ENCODE peak calls at places on chromosomes 12 and 14, in ten cellular contexts. One of them, this sample, is unnamed.

GRCh38 chr12:39157696-39158342 is 252.4 kb upstream of the CPNE8 start:
- DNase-seq in omental fat pad: no peak
- DNase-seq in K562: no peak
- DNase-seq in astrocyte of the cerebellum: no peak
- DNase-seq in ascending aorta: no peak
- DNase-seq in GM10248: no peak
- DNase-seq in fibroblast of lung: no peak
- DNase-seq in tibial nerve: no peak
- DNase-seq in B cell: no peak
- DNase-seq in lower leg skin: no peak
- DNase-seq in this sample: no peak

GRCh38 chr12:15268927-15269552 is 47.8 kb upstream of the RERG start:
- DNase-seq in omental fat pad: no peak
- DNase-seq in K562: peak
- DNase-seq in astrocyte of the cerebellum: peak
- DNase-seq in ascending aorta: no peak
- DNase-seq in GM10248: peak
- DNase-seq in fibroblast of lung: peak
- DNase-seq in tibial nerve: no peak
- DNase-seq in B cell: peak
- DNase-seq in lower leg skin: no peak
- DNase-seq in this sample: no peak

GRCh38 chr12:123532021-123532420 is 1.5 kb downstream of the RILPL1 start:
- DNase-seq in omental fat pad: no peak
- DNase-seq in K562: peak
- DNase-seq in astrocyte of the cerebellum: peak
- DNase-seq in ascending aorta: no peak
- DNase-seq in GM10248: peak
- DNase-seq in fibroblast of lung: no peak
- DNase-seq in tibial nerve: no peak
- DNase-seq in B cell: peak
- DNase-seq in lower leg skin: no peak
- DNase-seq in this sample: no peak

GRCh38 chr12:67517181-67517887 is 131.2 kb upstream of the DYRK2 start:
- DNase-seq in omental fat pad: peak
- DNase-seq in K562: peak
- DNase-seq in astrocyte of the cerebellum: peak
- DNase-seq in ascending aorta: no peak
- DNase-seq in GM10248: no peak
- DNase-seq in fibroblast of lung: peak
- DNase-seq in tibial nerve: peak
- DNase-seq in B cell: no peak
- DNase-seq in lower leg skin: no peak
- DNase-seq in this sample: no peak

GRCh38 chr12:126869644-126870043 is 1397.3 kb upstream of the TMEM132C start:
- DNase-seq in omental fat pad: no peak
- DNase-seq in K562: peak
- DNase-seq in astrocyte of the cerebellum: no peak
- DNase-seq in ascending aorta: no peak
- DNase-seq in GM10248: no peak
- DNase-seq in fibroblast of lung: no peak
- DNase-seq in tibial nerve: no peak
- DNase-seq in B cell: no peak
- DNase-seq in lower leg skin: no peak
- DNase-seq in this sample: no peak

GRCh38 chr14:22542360-22542759 is 46.7 kb downstream of the DAD1 start:
- DNase-seq in omental fat pad: no peak
- DNase-seq in K562: no peak
- DNase-seq in astrocyte of the cerebellum: no peak
- DNase-seq in ascending aorta: no peak
- DNase-seq in GM10248: no peak
- DNase-seq in fibroblast of lung: no peak
- DNase-seq in tibial nerve: no peak
- DNase-seq in B cell: no peak
- DNase-seq in lower leg skin: no peak
- DNase-seq in this sample: no peak

GRCh38 chr14:61331992-61332657 is 10.7 kb downstream of the PRKCH start:
- DNase-seq in omental fat pad: no peak
- DNase-seq in K562: no peak
- DNase-seq in astrocyte of the cerebellum: no peak
- DNase-seq in ascending aorta: no peak
- DNase-seq in GM10248: no peak
- DNase-seq in fibroblast of lung: no peak
- DNase-seq in tibial nerve: no peak
- DNase-seq in B cell: no peak
- DNase-seq in lower leg skin: no peak
- DNase-seq in this sample: no peak

GRCh38 chr12:102034346-102034745 is 27.4 kb downstream of the WASHC3 start:
- DNase-seq in omental fat pad: no peak
- DNase-seq in K562: no peak
- DNase-seq in astrocyte of the cerebellum: peak
- DNase-seq in ascending aorta: no peak
- DNase-seq in GM10248: no peak
- DNase-seq in fibroblast of lung: no peak
- DNase-seq in tibial nerve: no peak
- DNase-seq in B cell: no peak
- DNase-seq in lower leg skin: no peak
- DNase-seq in this sample: no peak

GRCh38 chr14:20334017-20334416 is 938 bp upstream of the CCNB1IP1 start:
- DNase-seq in omental fat pad: no peak
- DNase-seq in K562: no peak
- DNase-seq in astrocyte of the cerebellum: no peak
- DNase-seq in ascending aorta: no peak
- DNase-seq in GM10248: no peak
- DNase-seq in fibroblast of lung: no peak
- DNase-seq in tibial nerve: no peak
- DNase-seq in B cell: no peak
- DNase-seq in lower leg skin: no peak
- DNase-seq in this sample: no peak

GRCh38 chr14:35854696-35855270 is 28.6 kb downstream of the BRMS1L start:
- DNase-seq in omental fat pad: no peak
- DNase-seq in K562: no peak
- DNase-seq in astrocyte of the cerebellum: no peak
- DNase-seq in ascending aorta: no peak
- DNase-seq in GM10248: no peak
- DNase-seq in fibroblast of lung: no peak
- DNase-seq in tibial nerve: no peak
- DNase-seq in B cell: no peak
- DNase-seq in lower leg skin: no peak
- DNase-seq in this sample: no peak

GRCh38 chr12:50609292-50609874 is 104.6 kb downstream of the DIP2B start:
- DNase-seq in omental fat pad: no peak
- DNase-seq in K562: no peak
- DNase-seq in astrocyte of the cerebellum: no peak
- DNase-seq in ascending aorta: no peak
- DNase-seq in GM10248: no peak
- DNase-seq in fibroblast of lung: no peak
- DNase-seq in tibial nerve: no peak
- DNase-seq in B cell: no peak
- DNase-seq in lower leg skin: no peak
- DNase-seq in this sample: no peak

GRCh38 chr12:124259168-124260066 is 35.5 kb upstream of the RFLNA start:
- DNase-seq in omental fat pad: no peak
- DNase-seq in K562: peak
- DNase-seq in astrocyte of the cerebellum: no peak
- DNase-seq in ascending aorta: no peak
- DNase-seq in GM10248: no peak
- DNase-seq in fibroblast of lung: peak
- DNase-seq in tibial nerve: no peak
- DNase-seq in B cell: no peak
- DNase-seq in lower leg skin: no peak
- DNase-seq in this sample: no peak

GRCh38 chr14:93430319-93430801 is 379 bp upstream of the UNC79 start:
- DNase-seq in omental fat pad: no peak
- DNase-seq in K562: no peak
- DNase-seq in astrocyte of the cerebellum: no peak
- DNase-seq in ascending aorta: no peak
- DNase-seq in GM10248: no peak
- DNase-seq in fibroblast of lung: no peak
- DNase-seq in tibial nerve: no peak
- DNase-seq in B cell: no peak
- DNase-seq in lower leg skin: no peak
- DNase-seq in this sample: no peak

GRCh38 chr14:52703225-52703624 is 3.8 kb upstream of the PSMC6 start:
- DNase-seq in omental fat pad: no peak
- DNase-seq in K562: no peak
- DNase-seq in astrocyte of the cerebellum: peak
- DNase-seq in ascending aorta: no peak
- DNase-seq in GM10248: no peak
- DNase-seq in fibroblast of lung: peak
- DNase-seq in tibial nerve: no peak
- DNase-seq in B cell: no peak
- DNase-seq in lower leg skin: no peak
- DNase-seq in this sample: peak

GRCh38 chr14:25010471-25010870 is 39.5 kb downstream of the STXBP6 start:
- DNase-seq in omental fat pad: no peak
- DNase-seq in K562: no peak
- DNase-seq in astrocyte of the cerebellum: no peak
- DNase-seq in ascending aorta: no peak
- DNase-seq in GM10248: no peak
- DNase-seq in fibroblast of lung: no peak
- DNase-seq in tibial nerve: no peak
- DNase-seq in B cell: no peak
- DNase-seq in lower leg skin: no peak
- DNase-seq in this sample: no peak

DNA sequence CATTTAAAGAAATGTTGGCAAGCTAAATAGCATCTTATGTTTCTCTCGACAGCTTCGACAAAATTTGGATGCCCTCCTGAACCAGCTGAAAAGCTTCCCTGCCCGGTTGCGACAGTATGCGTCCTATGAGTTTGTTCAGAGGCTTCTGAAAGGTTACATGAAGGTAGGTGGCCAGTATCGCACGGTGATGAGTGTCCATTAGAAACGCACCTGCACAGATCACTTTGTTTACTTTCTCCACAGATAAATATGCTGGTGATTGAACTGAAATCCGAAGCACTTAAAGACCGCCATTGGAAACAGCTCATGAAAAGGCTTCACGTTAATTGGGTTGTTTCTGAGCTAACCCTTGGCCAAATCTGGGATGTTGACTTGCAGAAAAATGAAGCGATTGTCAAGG is 36.5 kb downstream of the DYNC1H1 start:
- DNase-seq in omental fat pad: no peak
- DNase-seq in K562: no peak
- DNase-seq in astrocyte of the cerebellum: no peak
- DNase-seq in ascending aorta: no peak
- DNase-seq in GM10248: no peak
- DNase-seq in fibroblast of lung: no peak
- DNase-seq in tibial nerve: no peak
- DNase-seq in B cell: no peak
- DNase-seq in lower leg skin: no peak
- DNase-seq in this sample: no peak
- TF ChIP-seq CTCF in omental fat pad: no peak
- TF ChIP-seq CTCF in K562: no peak
- TF ChIP-seq CTCF in astrocyte of the cerebellum: no peak
- TF ChIP-seq CTCF in ascending aorta: no peak
- TF ChIP-seq CTCF in GM10248: no peak
- TF ChIP-seq CTCF in fibroblast of lung: no peak
- TF ChIP-seq CTCF in tibial nerve: no peak
- TF ChIP-seq CTCF in B cell: no peak
- TF ChIP-seq CTCF in lower leg skin: no peak
- TF ChIP-seq CTCF in this sample: no peak

DNA sequence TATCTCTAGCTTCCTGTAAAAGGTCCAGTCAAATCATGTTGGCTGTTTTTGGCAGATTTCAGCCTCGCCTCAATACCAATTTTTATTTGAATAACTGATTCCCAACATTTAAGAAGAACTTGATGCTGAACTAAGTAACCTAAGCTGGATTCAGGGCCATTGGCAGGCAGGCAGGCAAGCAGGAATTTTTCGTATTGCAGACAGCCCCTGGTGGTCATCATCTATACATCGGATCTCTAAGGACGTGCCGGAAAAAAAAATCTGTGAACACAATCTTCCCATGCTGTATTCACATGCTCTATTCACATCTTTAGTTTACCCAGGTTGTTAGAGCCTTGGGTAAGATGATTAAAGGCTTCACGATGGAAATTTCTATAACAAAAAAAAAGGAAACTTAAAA is 7.0 kb downstream of the VCPKMT start:
- DNase-seq in omental fat pad: no peak
- DNase-seq in K562: no peak
- DNase-seq in astrocyte of the cerebellum: peak
- DNase-seq in ascending aorta: no peak
- DNase-seq in GM10248: no peak
- DNase-seq in fibroblast of lung: peak
- DNase-seq in tibial nerve: no peak
- DNase-seq in B cell: no peak
- DNase-seq in lower leg skin: no peak
- DNase-seq in this sample: no peak
- TF ChIP-seq CTCF in omental fat pad: no peak
- TF ChIP-seq CTCF in K562: no peak
- TF ChIP-seq CTCF in astrocyte of the cerebellum: peak
- TF ChIP-seq CTCF in ascending aorta: no peak
- TF ChIP-seq CTCF in GM10248: no peak
- TF ChIP-seq CTCF in fibroblast of lung: no peak
- TF ChIP-seq CTCF in tibial nerve: no peak
- TF ChIP-seq CTCF in B cell: no peak
- TF ChIP-seq CTCF in lower leg skin: no peak
- TF ChIP-seq CTCF in this sample: peak

DNA sequence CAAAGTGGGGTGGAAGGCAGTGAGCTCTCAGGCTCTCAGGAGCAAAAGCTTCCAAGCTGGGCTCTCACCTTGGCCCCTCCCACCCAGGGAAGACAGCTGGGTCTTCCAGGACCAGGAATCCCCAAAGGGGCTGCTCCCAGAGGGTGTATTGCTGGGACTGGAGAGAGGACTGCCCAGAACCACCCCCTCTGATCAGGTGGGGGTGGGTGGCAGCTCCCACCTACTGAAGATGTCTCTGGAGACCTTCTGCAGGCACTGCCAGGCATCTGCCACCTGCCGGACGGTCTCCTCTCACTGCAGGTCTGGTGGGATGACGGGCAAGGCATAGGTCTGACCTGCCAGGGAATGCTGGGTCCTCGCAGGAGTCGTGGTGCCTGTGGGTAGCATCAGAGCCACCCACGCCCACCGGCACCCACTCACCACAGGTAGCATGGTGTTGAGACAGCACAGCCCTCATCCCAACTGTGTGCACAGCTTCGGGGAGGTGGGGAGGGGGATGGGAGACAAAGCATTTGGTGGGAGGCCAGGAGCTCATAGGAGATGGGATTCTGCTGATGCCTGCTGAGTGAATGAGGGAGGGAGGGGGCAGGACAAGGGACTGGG is 103.2 kb downstream of the SINHCAF start:
- DNase-seq in omental fat pad: no peak
- DNase-seq in K562: no peak
- DNase-seq in astrocyte of the cerebellum: no peak
- DNase-seq in ascending aorta: no peak
- DNase-seq in GM10248: peak
- DNase-seq in fibroblast of lung: no peak
- DNase-seq in tibial nerve: no peak
- DNase-seq in B cell: no peak
- DNase-seq in lower leg skin: no peak
- DNase-seq in this sample: no peak
- TF ChIP-seq CTCF in omental fat pad: no peak
- TF ChIP-seq CTCF in K562: no peak
- TF ChIP-seq CTCF in astrocyte of the cerebellum: no peak
- TF ChIP-seq CTCF in ascending aorta: no peak
- TF ChIP-seq CTCF in GM10248: no peak
- TF ChIP-seq CTCF in fibroblast of lung: no peak
- TF ChIP-seq CTCF in tibial nerve: no peak
- TF ChIP-seq CTCF in B cell: no peak
- TF ChIP-seq CTCF in lower leg skin: no peak
- TF ChIP-seq CTCF in this sample: no peak

GRCh38 chr12:95336387-95337067 is 118.9 kb downstream of the VEZT start:
- DNase-seq in omental fat pad: no peak
- DNase-seq in K562: peak
- DNase-seq in astrocyte of the cerebellum: peak
- DNase-seq in ascending aorta: no peak
- DNase-seq in GM10248: no peak
- DNase-seq in fibroblast of lung: peak
- DNase-seq in tibial nerve: peak
- DNase-seq in B cell: no peak
- DNase-seq in lower leg skin: no peak
- DNase-seq in this sample: peak
- TF ChIP-seq CTCF in omental fat pad: no peak
- TF ChIP-seq CTCF in K562: peak
- TF ChIP-seq CTCF in astrocyte of the cerebellum: peak
- TF ChIP-seq CTCF in ascending aorta: peak
- TF ChIP-seq CTCF in GM10248: peak
- TF ChIP-seq CTCF in fibroblast of lung: peak
- TF ChIP-seq CTCF in tibial nerve: peak
- TF ChIP-seq CTCF in B cell: no peak
- TF ChIP-seq CTCF in lower leg skin: no peak
- TF ChIP-seq CTCF in this sample: peak

This sample was measured in AG09319.